ENCODE peak calls at places on chromosome 12, in ten cellular contexts. One of them, this sample, is unnamed.

GRCh38 chr12:79634957-79635471 is 55.8 kb downstream of the PAWR start:
- DNase-seq in IMR-90: no peak
- DNase-seq in adipocyte: peak
- DNase-seq in left lung: no peak
- DNase-seq in fibroblast of the conjunctiva: no peak
- DNase-seq in non-pigmented ciliary epithelial cell: no peak
- DNase-seq in tibial nerve: no peak
- DNase-seq in occipital lobe: no peak
- DNase-seq in ovary: no peak
- DNase-seq in spleen: no peak
- DNase-seq in this sample: no peak

GRCh38 chr12:120119395-120119973 is 2.9 kb upstream of the RAB35 start:
- DNase-seq in occipital lobe: no peak
- DNase-seq in IMR-90: peak
- DNase-seq in left lung: no peak
- DNase-seq in adipocyte: peak
- DNase-seq in spleen: no peak
- DNase-seq in tibial nerve: no peak
- DNase-seq in fibroblast of the conjunctiva: no peak
- DNase-seq in ovary: no peak
- DNase-seq in non-pigmented ciliary epithelial cell: no peak
- DNase-seq in this sample: no peak

GRCh38 chr12:67981236-67982164 is 7.7 kb upstream of the IFNG-AS1 start:
- DNase-seq in tibial nerve: no peak
- DNase-seq in fibroblast of the conjunctiva: peak
- DNase-seq in adipocyte: peak
- DNase-seq in left lung: no peak
- DNase-seq in spleen: no peak
- DNase-seq in IMR-90: peak
- DNase-seq in ovary: no peak
- DNase-seq in occipital lobe: no peak
- DNase-seq in non-pigmented ciliary epithelial cell: peak
- DNase-seq in this sample: no peak

GRCh38 chr12:57148469-57149308 is 1.3 kb upstream of the LRP1-AS start:
- DNase-seq in occipital lobe: no peak
- DNase-seq in adipocyte: peak
- DNase-seq in left lung: no peak
- DNase-seq in fibroblast of the conjunctiva: no peak
- DNase-seq in spleen: no peak
- DNase-seq in ovary: peak
- DNase-seq in tibial nerve: no peak
- DNase-seq in non-pigmented ciliary epithelial cell: no peak
- DNase-seq in IMR-90: peak
- DNase-seq in this sample: no peak

GRCh38 chr12:2339022-2339431 is 286.2 kb downstream of the CACNA1C start:
- DNase-seq in tibial nerve: no peak
- DNase-seq in ovary: no peak
- DNase-seq in left lung: no peak
- DNase-seq in occipital lobe: no peak
- DNase-seq in fibroblast of the conjunctiva: no peak
- DNase-seq in IMR-90: peak
- DNase-seq in non-pigmented ciliary epithelial cell: peak
- DNase-seq in adipocyte: peak
- DNase-seq in spleen: no peak
- DNase-seq in this sample: no peak

GRCh38 chr12:121214855-121215745 is 5.2 kb downstream of the P2RX4 start:
- DNase-seq in spleen: peak
- DNase-seq in non-pigmented ciliary epithelial cell: peak
- DNase-seq in left lung: peak
- DNase-seq in ovary: no peak
- DNase-seq in adipocyte: peak
- DNase-seq in fibroblast of the conjunctiva: peak
- DNase-seq in occipital lobe: no peak
- DNase-seq in tibial nerve: no peak
- DNase-seq in IMR-90: peak
- DNase-seq in this sample: no peak

GRCh38 chr12:46921754-46922113 is 95.9 kb upstream of the SLC38A4 start:
- DNase-seq in tibial nerve: no peak
- DNase-seq in occipital lobe: no peak
- DNase-seq in IMR-90: peak
- DNase-seq in adipocyte: peak
- DNase-seq in ovary: no peak
- DNase-seq in fibroblast of the conjunctiva: peak
- DNase-seq in non-pigmented ciliary epithelial cell: no peak
- DNase-seq in spleen: no peak
- DNase-seq in left lung: no peak
- DNase-seq in this sample: no peak

GRCh38 chr12:39033789-39034188 is 128.4 kb upstream of the CPNE8 start:
- DNase-seq in left lung: no peak
- DNase-seq in fibroblast of the conjunctiva: no peak
- DNase-seq in spleen: no peak
- DNase-seq in ovary: no peak
- DNase-seq in occipital lobe: no peak
- DNase-seq in non-pigmented ciliary epithelial cell: no peak
- DNase-seq in tibial nerve: no peak
- DNase-seq in adipocyte: no peak
- DNase-seq in IMR-90: no peak
- DNase-seq in this sample: no peak

GRCh38 chr12:62758216-62758615 is 176.7 kb downstream of the PPM1H start:
- DNase-seq in ovary: no peak
- DNase-seq in IMR-90: peak
- DNase-seq in left lung: no peak
- DNase-seq in spleen: no peak
- DNase-seq in tibial nerve: no peak
- DNase-seq in fibroblast of the conjunctiva: no peak
- DNase-seq in occipital lobe: no peak
- DNase-seq in adipocyte: peak
- DNase-seq in non-pigmented ciliary epithelial cell: peak
- DNase-seq in this sample: no peak

GRCh38 chr12:89225401-89225800 is 126.9 kb downstream of the DUSP6 start:
- DNase-seq in left lung: no peak
- DNase-seq in fibroblast of the conjunctiva: peak
- DNase-seq in spleen: peak
- DNase-seq in tibial nerve: no peak
- DNase-seq in occipital lobe: no peak
- DNase-seq in non-pigmented ciliary epithelial cell: peak
- DNase-seq in ovary: no peak
- DNase-seq in IMR-90: peak
- DNase-seq in adipocyte: no peak
- DNase-seq in this sample: no peak

GRCh38 chr12:120847392-120848157 is 56.6 kb downstream of the SPPL3 start:
- DNase-seq in spleen: no peak
- DNase-seq in left lung: no peak
- DNase-seq in adipocyte: no peak
- DNase-seq in ovary: no peak
- DNase-seq in occipital lobe: no peak
- DNase-seq in tibial nerve: no peak
- DNase-seq in IMR-90: no peak
- DNase-seq in fibroblast of the conjunctiva: no peak
- DNase-seq in non-pigmented ciliary epithelial cell: no peak
- DNase-seq in this sample: no peak

GRCh38 chr12:132937476-132937875 is 18.6 kb downstream of the ZNF605 start:
- DNase-seq in spleen: no peak
- DNase-seq in non-pigmented ciliary epithelial cell: no peak
- DNase-seq in left lung: no peak
- DNase-seq in fibroblast of the conjunctiva: no peak
- DNase-seq in occipital lobe: no peak
- DNase-seq in tibial nerve: no peak
- DNase-seq in adipocyte: no peak
- DNase-seq in ovary: no peak
- DNase-seq in IMR-90: no peak
- DNase-seq in this sample: no peak

GRCh38 chr12:28051516-28052456 is 79.3 kb upstream of the PTHLH start:
- DNase-seq in non-pigmented ciliary epithelial cell: no peak
- DNase-seq in tibial nerve: no peak
- DNase-seq in fibroblast of the conjunctiva: peak
- DNase-seq in left lung: no peak
- DNase-seq in IMR-90: peak
- DNase-seq in occipital lobe: no peak
- DNase-seq in adipocyte: peak
- DNase-seq in ovary: no peak
- DNase-seq in spleen: no peak
- DNase-seq in this sample: no peak

GRCh38 chr12:14193623-14194022 is 171.9 kb upstream of the ATF7IP start:
- DNase-seq in adipocyte: no peak
- DNase-seq in IMR-90: no peak
- DNase-seq in non-pigmented ciliary epithelial cell: no peak
- DNase-seq in occipital lobe: no peak
- DNase-seq in fibroblast of the conjunctiva: no peak
- DNase-seq in ovary: no peak
- DNase-seq in left lung: no peak
- DNase-seq in tibial nerve: no peak
- DNase-seq in spleen: no peak
- DNase-seq in this sample: no peak

GRCh38 chr12:7716391-7716790 is 5.2 kb downstream of the DPPA3 start:
- DNase-seq in adipocyte: no peak
- DNase-seq in tibial nerve: no peak
- DNase-seq in fibroblast of the conjunctiva: no peak
- DNase-seq in occipital lobe: no peak
- DNase-seq in spleen: no peak
- DNase-seq in IMR-90: no peak
- DNase-seq in ovary: no peak
- DNase-seq in non-pigmented ciliary epithelial cell: no peak
- DNase-seq in left lung: no peak
- DNase-seq in this sample: no peak

GRCh38 chr12:49946086-49946485 is 4.5 kb upstream of the AQP2 start:
- DNase-seq in tibial nerve: no peak
- DNase-seq in fibroblast of the conjunctiva: no peak
- DNase-seq in occipital lobe: no peak
- DNase-seq in adipocyte: no peak
- DNase-seq in ovary: no peak
- DNase-seq in left lung: no peak
- DNase-seq in spleen: peak
- DNase-seq in non-pigmented ciliary epithelial cell: no peak
- DNase-seq in IMR-90: no peak
- DNase-seq in this sample: no peak

GRCh38 chr12:14239350-14239934 is 126.0 kb upstream of the ATF7IP start:
- DNase-seq in ovary: no peak
- DNase-seq in tibial nerve: no peak
- DNase-seq in left lung: no peak
- DNase-seq in fibroblast of the conjunctiva: no peak
- DNase-seq in occipital lobe: no peak
- DNase-seq in non-pigmented ciliary epithelial cell: no peak
- DNase-seq in adipocyte: peak
- DNase-seq in spleen: no peak
- DNase-seq in IMR-90: no peak
- DNase-seq in this sample: no peak

GRCh38 chr12:124949066-124949465 is 34.6 kb upstream of the UBC start:
- DNase-seq in ovary: no peak
- DNase-seq in non-pigmented ciliary epithelial cell: no peak
- DNase-seq in adipocyte: no peak
- DNase-seq in fibroblast of the conjunctiva: no peak
- DNase-seq in spleen: no peak
- DNase-seq in IMR-90: no peak
- DNase-seq in occipital lobe: no peak
- DNase-seq in left lung: peak
- DNase-seq in tibial nerve: no peak
- DNase-seq in this sample: no peak

GRCh38 chr12:8026282-8026637 is 6.3 kb upstream of the FOXJ2 start:
- DNase-seq in ovary: no peak
- DNase-seq in non-pigmented ciliary epithelial cell: no peak
- DNase-seq in tibial nerve: no peak
- DNase-seq in spleen: no peak
- DNase-seq in occipital lobe: no peak
- DNase-seq in adipocyte: peak
- DNase-seq in IMR-90: no peak
- DNase-seq in fibroblast of the conjunctiva: no peak
- DNase-seq in left lung: no peak
- DNase-seq in this sample: no peak

GRCh38 chr12:43805857-43806736 is at the start of gene TWF1:
- DNase-seq in fibroblast of the conjunctiva: peak
- DNase-seq in occipital lobe: peak
- DNase-seq in spleen: peak
- DNase-seq in tibial nerve: peak
- DNase-seq in ovary: peak
- DNase-seq in left lung: peak
- DNase-seq in adipocyte: peak
- DNase-seq in IMR-90: peak
- DNase-seq in non-pigmented ciliary epithelial cell: no peak
- DNase-seq in this sample: peak

GRCh38 chr12:106455100-106455499 is 97.6 kb downstream of the POLR3B start:
- DNase-seq in IMR-90: no peak
- DNase-seq in spleen: no peak
- DNase-seq in fibroblast of the conjunctiva: no peak
- DNase-seq in occipital lobe: no peak
- DNase-seq in tibial nerve: no peak
- DNase-seq in ovary: no peak
- DNase-seq in adipocyte: no peak
- DNase-seq in left lung: no peak
- DNase-seq in non-pigmented ciliary epithelial cell: no peak
- DNase-seq in this sample: no peak

GRCh38 chr12:23099604-23100003 is 474.6 kb downstream of the ETNK1 start:
- DNase-seq in occipital lobe: no peak
- DNase-seq in spleen: no peak
- DNase-seq in tibial nerve: no peak
- DNase-seq in non-pigmented ciliary epithelial cell: no peak
- DNase-seq in adipocyte: no peak
- DNase-seq in fibroblast of the conjunctiva: no peak
- DNase-seq in left lung: no peak
- DNase-seq in IMR-90: no peak
- DNase-seq in ovary: no peak
- DNase-seq in this sample: no peak

GRCh38 chr12:27964123-27964522 is 8.4 kb downstream of the PTHLH start:
- DNase-seq in spleen: no peak
- DNase-seq in non-pigmented ciliary epithelial cell: no peak
- DNase-seq in tibial nerve: no peak
- DNase-seq in left lung: no peak
- DNase-seq in IMR-90: peak
- DNase-seq in ovary: no peak
- DNase-seq in fibroblast of the conjunctiva: no peak
- DNase-seq in occipital lobe: no peak
- DNase-seq in adipocyte: no peak
- DNase-seq in this sample: no peak

GRCh38 chr12:27525373-27525772 is 1.4 kb downstream of the PPFIBP1 start:
- DNase-seq in tibial nerve: no peak
- DNase-seq in fibroblast of the conjunctiva: no peak
- DNase-seq in adipocyte: peak
- DNase-seq in occipital lobe: no peak
- DNase-seq in left lung: no peak
- DNase-seq in IMR-90: peak
- DNase-seq in non-pigmented ciliary epithelial cell: no peak
- DNase-seq in spleen: no peak
- DNase-seq in ovary: no peak
- DNase-seq in this sample: no peak